ENCODE peak calls at places on chromosomes 16 and 17, in eight cellular contexts. U is HCT116; O is Caki2; R is T-helper 1 cell; V is retinal pigment epithelial cell; E is cardiac muscle cell; I is activated T-helper 1 cell treated with anti-CD3 and anti-CD28 coated beads, Interleukin-2, amount 50 U/mL, for 16 hours; W is HFFc6. A is an unnamed sample.

GRCh38 chr16:73172621-73173312 is 124.8 kb upstream of the ZFHX3 start:
- DNase-seq in O (peak; percentile 36), V (no peak), U (no peak), W (peak; percentile 90), E (peak; percentile 97), I (no peak), R (no peak), A (no peak)

GRCh38 chr17:45222994-45223540 is 1.4 kb downstream of the FMNL1 start:
- DNase-seq in U (no peak), O (no peak), V (no peak), W (no peak), R (no peak), E (no peak), I (no peak), A (no peak)

GRCh38 chr17:81690066-81690465 is 6.3 kb downstream of the HGS start:
- DNase-seq in O (no peak), U (no peak), E (no peak), W (no peak), R (no peak), I (no peak), V (no peak), A (no peak)

GRCh38 chr17:1376061-1376460 is 24.0 kb downstream of the YWHAE start:
- DNase-seq in I (no peak), O (no peak), R (no peak), E (no peak), V (no peak), U (no peak), W (no peak), A (no peak)

GRCh38 chr16:25771812-25772568 is 80.2 kb downstream of the HS3ST4 start:
- DNase-seq in W (no peak), V (no peak), R (no peak), U (no peak), I (no peak), O (no peak), E (no peak), A (no peak)

GRCh38 chr16:80273635-80274538 is 266.9 kb upstream of the DYNLRB2 start:
- DNase-seq in U (no peak), V (no peak), E (peak; percentile 2), R (no peak), W (no peak), I (no peak), O (no peak), A (no peak)

GRCh38 chr17:3963214-3964201 is 729 bp downstream of the ATP2A3 start:
- DNase-seq in V (no peak), U (no peak), E (no peak), W (no peak), I (peak; percentile 48), R (peak; percentile 68), O (no peak), A (peak; percentile 75)

GRCh38 chr17:41496803-41497484 is 7.2 kb upstream of the KRT36 start:
- DNase-seq in R (peak; percentile 33), O (peak; percentile 89), V (peak; percentile 51), W (peak; percentile 85), U (peak; percentile 87), I (peak; percentile 9), E (peak; percentile 93), A (peak; percentile 7)

GRCh38 chr17:78131172-78132085 is 858 bp downstream of the TMC8 start:
- DNase-seq in O (no peak), R (no peak), W (no peak), V (no peak), I (no peak), U (no peak), E (no peak), A (peak; percentile 51)

GRCh38 chr17:56808503-56808902 is 25.2 kb downstream of the C17orf67 start:
- DNase-seq in R (no peak), W (no peak), I (no peak), O (no peak), E (no peak), U (no peak), V (no peak), A (no peak)

GRCh38 chr17:58330997-58331814 is 2.6 kb upstream of the TSPOAP1 start:
- DNase-seq in I (no peak), O (no peak), E (no peak), U (no peak), W (no peak), V (no peak), R (peak; percentile 53), A (peak; percentile 66)

GRCh38 chr17:69423450-69423849 is 9.0 kb downstream of the MAP2K6 start:
- DNase-seq in I (no peak), E (no peak), O (no peak), R (no peak), V (no peak), U (no peak), W (no peak), A (no peak)

GRCh38 chr16:56911771-56912541 is 20.0 kb upstream of the HERPUD1 start:
- DNase-seq in V (no peak), O (no peak), W (no peak), I (no peak), U (no peak), R (no peak), E (peak; percentile 85), A (no peak)

GRCh38 chr17:81385320-81386111 is 9.7 kb upstream of the BAHCC1 start:
- DNase-seq in W (no peak), V (no peak), E (peak; percentile 45), O (no peak), R (no peak), U (no peak), I (no peak), A (no peak)

GRCh38 chr17:60743812-60744211 is 66.2 kb downstream of the BCAS3 start:
- DNase-seq in V (peak; percentile 20), U (peak; percentile 28), E (peak; percentile 70), W (peak; percentile 15), R (no peak), I (no peak), O (no peak), A (no peak)

GRCh38 chr17:6712058-6712853 is 913 bp downstream of the SLC13A5 start:
- DNase-seq in R (no peak), W (no peak), U (no peak), E (peak; percentile 60), O (no peak), V (no peak), I (no peak), A (no peak)

GRCh38 chr17:82858376-82859126 is 18.7 kb upstream of the ZNF750 start:
- DNase-seq in V (no peak), O (no peak), I (no peak), E (no peak), R (peak; percentile 23), W (no peak), U (no peak), A (no peak)

GRCh38 chr17:37802712-37803416 is 58.0 kb upstream of the HNF1B start:
- DNase-seq in I (no peak), W (no peak), O (no peak), U (no peak), E (peak; percentile 84), R (no peak), V (no peak), A (no peak)

GRCh38 chr16:71226229-71227141 is 4.0 kb downstream of the HYDIN start:
- DNase-seq in E (no peak), V (no peak), O (peak; percentile 5), U (no peak), W (no peak), R (no peak), I (no peak), A (no peak)

GRCh38 chr17:81069084-81069645 is 34.2 kb downstream of the BAIAP2 start:
- DNase-seq in I (no peak), E (no peak), W (no peak), O (no peak), U (no peak), R (no peak), V (no peak), A (no peak)

GRCh38 chr17:75295220-75296158 is 6.3 kb upstream of the SLC25A19 start:
- DNase-seq in E (no peak), V (no peak), I (no peak), W (no peak), R (no peak), U (no peak), O (no peak), A (no peak)

GRCh38 chr17:55238931-55239297 is 25.8 kb upstream of the HLF start:
- DNase-seq in R (no peak), W (no peak), I (no peak), O (no peak), V (no peak), E (no peak), U (no peak), A (no peak)

GRCh38 chr17:27793906-27794380 is 6.4 kb downstream of the NOS2 start:
- DNase-seq in R (no peak), W (no peak), V (no peak), E (no peak), I (no peak), O (no peak), U (no peak), A (no peak)

GRCh38 chr17:798246-798645 is 16.1 kb downstream of the MRM3 start:
- DNase-seq in W (no peak), I (no peak), U (no peak), O (no peak), V (no peak), R (no peak), E (no peak), A (no peak)

GRCh38 chr16:29756654-29757053 is 10.9 kb upstream of the C16orf54 start:
- DNase-seq in R (no peak), U (no peak), I (no peak), V (peak; percentile 34), E (peak; percentile 36), O (no peak), W (no peak), A (peak; percentile 47)

GRCh38 chr16:24993722-24994686 is 21.2 kb downstream of the ARHGAP17 start:
- DNase-seq in W (peak; percentile 95), E (peak; percentile 83), O (peak; percentile 88), R (no peak), U (peak; percentile 54), I (no peak), V (no peak), A (no peak)

GRCh38 chr17:8006836-8007680 is 4.6 kb downstream of the GUCY2D start:
- DNase-seq in V (no peak), E (no peak), I (no peak), U (no peak), W (no peak), R (no peak), O (no peak), A (no peak)

GRCh38 chr17:32161506-32162365 is 19.4 kb downstream of the RHOT1 start:
- DNase-seq in W (peak; percentile 90), V (no peak), U (no peak), O (peak; percentile 97), E (peak; percentile 83), R (no peak), I (no peak), A (no peak)

GRCh38 chr16:66286527-66286926 is 80.0 kb upstream of the CDH5 start:
- DNase-seq in U (no peak), W (no peak), I (no peak), E (no peak), V (no peak), O (no peak), R (no peak), A (no peak)

GRCh38 chr17:12507046-12507445 is 158.6 kb upstream of the MYOCD start:
- DNase-seq in I (no peak), E (no peak), V (no peak), U (no peak), R (no peak), W (no peak), O (no peak), A (no peak)

GRCh38 chr17:74713199-74713755 is 554 bp upstream of the CD300LF start:
- DNase-seq in O (no peak), R (no peak), W (no peak), U (no peak), E (no peak), V (no peak), I (no peak), A (no peak)

GRCh38 chr17:36824678-36825091 is 112.6 kb upstream of the LHX1 start:
- DNase-seq in W (no peak), E (peak; percentile 11), O (no peak), I (no peak), R (no peak), V (peak; percentile 2), U (no peak), A (no peak)

GRCh38 chr16:19698480-19699465 is 19.3 kb downstream of the KNOP1 start:
- DNase-seq in V (no peak), E (peak; percentile 71), R (no peak), U (no peak), I (no peak), O (peak; percentile 67), W (no peak), A (no peak)

GRCh38 chr16:49504023-49504364 is 130.4 kb downstream of the C16orf78 start:
- DNase-seq in O (no peak), I (no peak), U (no peak), V (no peak), W (no peak), R (no peak), E (no peak), A (no peak)

A was measured in naive thymus-derived CD8-positive, alpha-beta T cell.